ENCODE peak calls at places on chromosomes 6 and 20, in four cellular contexts. R is A549, X is thoracic aorta, P is kidney epithelial cell. N is an unnamed sample.

GRCh38 chr20:63834545-63834880 is 3.4 kb upstream of the ZBTB46 start:
- DNase-seq in P (no peak), X (no peak), R (no peak), N (no peak)

GRCh38 chr6:89952696-89953095 is 58.4 kb downstream of the GJA10 start:
- DNase-seq in X (no peak), R (no peak), P (peak; percentile 86), N (peak; percentile 79)

GRCh38 chr20:36093025-36093803 is 61.3 kb upstream of the EPB41L1 start:
- DNase-seq in R (peak; percentile 82), X (peak; percentile 50), P (no peak), N (no peak)

GRCh38 chr6:16406966-16407365 is 168.6 kb downstream of the GMPR start:
- DNase-seq in P (no peak), X (no peak), R (no peak), N (no peak)

GRCh38 chr6:89475634-89476033 is 42.7 kb downstream of the ANKRD6 start:
- DNase-seq in P (no peak), X (no peak), R (no peak), N (no peak)

GRCh38 chr20:5127859-5128409 is 1.1 kb downstream of the CDS2 start:
- DNase-seq in P (no peak), X (no peak), R (no peak), N (no peak)

GRCh38 chr20:1856419-1856818 is 38.8 kb upstream of the SIRPA start:
- DNase-seq in X (no peak), R (no peak), P (no peak), N (no peak)

GRCh38 chr6:18491303-18492090 is 104.3 kb downstream of the RNF144B start:
- DNase-seq in P (no peak), X (no peak), R (no peak), N (peak; percentile 93)

GRCh38 chr6:18389479-18389878 is 2.3 kb downstream of the RNF144B start:
- DNase-seq in R (no peak), P (no peak), X (no peak), N (no peak)

GRCh38 chr6:105781248-105781647 is 304.9 kb upstream of the PRDM1 start:
- DNase-seq in R (no peak), X (no peak), P (no peak), N (no peak)

GRCh38 chr6:130982941-130983456 is 80.0 kb downstream of the EPB41L2 start:
- DNase-seq in P (no peak), X (no peak), R (no peak), N (no peak)

GRCh38 chr6:41088451-41088850 is 15.7 kb downstream of the NFYA start:
- DNase-seq in P (no peak), X (no peak), R (no peak), N (no peak)